ENCODE peak calls at places on chromosomes 5 and 9, in five cellular contexts. N is H9, K is neuronal stem cell, Z is H1, Y is trophoblast cell. G is an unnamed sample.
A peak's percentile ranks its signal among the peaks of the same experiment; 100 is the strongest.

GRCh38 chr5:154595662-154596061 is 117.6 kb upstream of the HAND1 start:
- DNase-seq in Y (no peak), N (no peak), K (no peak), Z (no peak), G (no peak)

GRCh38 chr5:126354012-126354856 is 69.0 kb upstream of the GRAMD2B start:
- DNase-seq in Z (no peak), Y (peak; percentile 81), N (no peak), K (no peak), G (peak; percentile 96)

GRCh38 chr5:78959767-78960166 is 25.3 kb downstream of the ARSB start:
- DNase-seq in N (no peak), Y (no peak), K (no peak), Z (no peak), G (no peak)

GRCh38 chr5:114184006-114184405 is 177.9 kb upstream of the KCNN2 start:
- DNase-seq in K (no peak), N (no peak), Y (no peak), Z (no peak), G (peak; percentile 24)

GRCh38 chr9:82621446-82621845 is 441.5 kb downstream of the RASEF start:
- DNase-seq in K (no peak), N (no peak), Y (no peak), Z (no peak), G (peak; percentile 11)

GRCh38 chr5:80204808-80205614 is 50.8 kb downstream of the SERINC5 start:
- DNase-seq in Z (no peak), K (no peak), N (no peak), Y (peak; percentile 62), G (peak; percentile 32)

GRCh38 chr5:130316971-130317421 is 412.7 kb downstream of the CHSY3 start:
- DNase-seq in Z (no peak), K (peak; percentile 51), N (no peak), Y (no peak), G (no peak)

GRCh38 chr9:76613150-76613781 is 151.0 kb upstream of the PCA3 start:
- DNase-seq in N (no peak), Z (no peak), K (no peak), Y (no peak), G (no peak)

GRCh38 chr9:25415723-25416122 is 262.5 kb downstream of the TUSC1 start:
- DNase-seq in K (no peak), N (no peak), Z (no peak), Y (no peak), G (no peak)

GRCh38 chr9:129330711-129331279 is 152.7 kb upstream of the IER5L start:
- DNase-seq in N (no peak), K (no peak), Y (peak; percentile 26), Z (no peak), G (no peak)

GRCh38 chr5:137206030-137206715 is 293.0 kb downstream of the SPOCK1 start:
- DNase-seq in Z (no peak), N (no peak), Y (peak; percentile 30), K (no peak), G (no peak)

GRCh38 chr9:98311541-98311940 is 56.1 kb upstream of the TBC1D2 start:
- DNase-seq in Y (no peak), K (no peak), N (no peak), Z (no peak), G (no peak)

GRCh38 chr9:137032893-137033292 is 1.0 kb upstream of the FUT7 start:
- DNase-seq in K (no peak), Y (peak; percentile 26), N (no peak), Z (no peak), G (no peak)

GRCh38 chr5:54889826-54890225 is 95.6 kb downstream of the ESM1 start:
- DNase-seq in Y (no peak), N (no peak), K (no peak), Z (no peak), G (peak; percentile 53)

GRCh38 chr5:9653811-9654210 is 23.7 kb upstream of the TAS2R1 start:
- DNase-seq in Z (no peak), N (no peak), Y (peak; percentile 96), K (no peak), G (peak; percentile 98)

GRCh38 chr9:91839926-91840464 is 110.0 kb downstream of the ROR2 start:
- DNase-seq in Y (no peak), N (no peak), K (no peak), Z (no peak), G (no peak)

GRCh38 chr5:58683567-58683966 is 100.7 kb downstream of the RAB3C start:
- DNase-seq in K (no peak), Z (no peak), N (no peak), Y (peak; percentile 65), G (no peak)

GRCh38 chr5:134176523-134177196 is at the start of gene SKP1:
- DNase-seq in N (peak; percentile 78), K (peak; percentile 89), Y (peak; percentile 89), Z (peak; percentile 41), G (peak; percentile 91)

GRCh38 chr5:88236866-88237642 is 31.6 kb downstream of the TMEM161B start:
- DNase-seq in K (no peak), Y (no peak), Z (no peak), N (no peak), G (no peak)

GRCh38 chr9:73050062-73050814 is 97.4 kb upstream of the ALDH1A1 start:
- DNase-seq in Y (no peak), Z (no peak), N (no peak), K (no peak), G (peak; percentile 43)

GRCh38 chr5:10828241-10828640 is 67.2 kb upstream of the DAP start:
- DNase-seq in N (no peak), Z (no peak), K (no peak), Y (no peak), G (no peak)

GRCh38 chr5:147507480-147508126 is 2.3 kb downstream of the DPYSL3 start:
- DNase-seq in Z (no peak), K (no peak), Y (no peak), N (no peak), G (peak; percentile 63)

GRCh38 chr5:181051841-181052525 is 11.9 kb downstream of the BTNL9 start:
- DNase-seq in K (no peak), Z (no peak), Y (no peak), N (no peak), G (no peak)

GRCh38 chr9:120715331-120715924 is 1.2 kb upstream of the MEGF9 start:
- DNase-seq in Z (peak; percentile 34), K (peak; percentile 42), N (peak; percentile 74), Y (peak; percentile 75), G (peak; percentile 86)

GRCh38 chr9:14315754-14316573 is 2.0 kb upstream of the NFIB start:
- DNase-seq in Y (peak; percentile 39), K (peak; percentile 48), N (peak; percentile 58), Z (no peak), G (peak; percentile 32)

GRCh38 chr5:61455179-61456006 is 123.3 kb downstream of the ZSWIM6 start:
- DNase-seq in N (no peak), K (no peak), Z (no peak), Y (no peak), G (no peak)
- H3K18ac ChIP-seq in N (no peak overlapping the region), K (no peak overlapping the region), Z (no peak overlapping the region), Y (no peak overlapping the region), G (no peak overlapping the region)

GRCh38 chr9:93865245-93865644 is 89.9 kb downstream of the BARX1 start:
- DNase-seq in N (no peak), Z (no peak), Y (no peak), K (no peak), G (no peak)
- H2BK12ac ChIP-seq in N (no peak overlapping the region), Z (no peak overlapping the region), Y (no peak overlapping the region), K (peak overlapping the region; percentile 14), G (no peak overlapping the region)

DNA sequence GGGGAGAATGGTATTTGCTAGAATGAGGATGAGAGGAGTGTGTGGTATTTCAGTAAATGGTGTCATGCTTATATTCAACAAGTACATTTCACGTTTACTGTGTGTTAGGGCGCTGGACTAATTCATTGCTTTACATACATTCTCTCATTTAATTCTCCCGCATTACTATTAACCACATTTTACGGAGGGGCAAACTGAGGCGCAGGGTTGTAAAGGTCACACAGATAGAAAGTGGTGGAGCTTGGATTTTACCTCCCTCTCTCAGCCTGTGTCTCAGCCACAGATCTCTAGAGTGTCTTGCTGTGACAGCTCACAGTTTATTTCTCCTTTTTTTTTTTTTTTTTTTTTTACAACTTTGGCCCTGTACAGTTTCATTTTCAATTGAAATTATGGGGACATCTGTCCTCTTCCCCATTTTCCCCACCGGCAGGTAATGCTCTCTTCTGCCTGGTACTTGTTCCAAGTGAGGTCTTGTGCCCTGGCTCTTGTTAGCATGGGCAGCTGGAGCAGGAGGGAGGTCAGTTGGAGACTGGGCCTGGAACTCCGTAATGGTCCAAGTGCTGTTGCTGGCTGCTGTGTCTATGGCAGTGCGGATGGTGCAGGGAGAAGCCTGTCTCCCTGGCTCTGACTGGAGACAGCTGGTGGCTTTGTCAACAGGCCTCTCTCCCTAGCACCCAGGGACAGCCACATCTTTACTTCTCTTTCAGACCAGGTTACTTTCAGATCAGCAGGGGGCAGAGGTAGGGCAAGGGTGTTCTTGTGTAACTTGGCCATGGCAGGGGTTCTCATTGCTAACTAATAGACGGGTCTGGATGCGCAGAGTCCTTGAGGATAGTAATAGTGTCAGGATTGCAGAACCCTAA is 20.5 kb upstream of the NDST1 start:
- DNase-seq in K (no peak), Z (no peak), Y (peak; percentile 23), N (no peak), G (peak; percentile 79)
- H3K18ac ChIP-seq in K (no peak overlapping the region), Z (no peak overlapping the region), Y (peak overlapping the region; percentile 88), N (no peak overlapping the region), G (peak overlapping the region; percentile 94)

GRCh38 chr9:112093147-112093874 is 81.8 kb downstream of the SUSD1 start:
- DNase-seq in N (no peak), Z (no peak), K (no peak), Y (no peak), G (no peak)
- H2BK12ac ChIP-seq in N (no peak overlapping the region), Z (no peak overlapping the region), K (no peak overlapping the region), Y (no peak overlapping the region), G (no peak overlapping the region)

GRCh38 chr5:95619518-95620029 is 313 bp upstream of the GPR150 start:
- DNase-seq in K (no peak), N (no peak), Y (no peak), Z (no peak), G (no peak)
- H3K18ac ChIP-seq in K (peak overlapping the region; percentile 3), N (no peak overlapping the region), Y (no peak overlapping the region), Z (peak overlapping the region; percentile 15), G (peak overlapping the region; percentile 79)